ENCODE peak calls at places on chromosomes 13 and 19, in six cellular contexts. V is sigmoid colon, J is suprapubic skin, D is HepG2, T is H1, X is SK-N-SH. R is an unnamed sample.

GRCh38 chr19:11578342-11579142 is 1.1 kb upstream of the ACP5 start:
- DNase-seq in V (peak), J (no peak), D (peak), T (no peak), X (peak), R (peak)

GRCh38 chr13:102769679-102770078 is 3.9 kb downstream of the TEX30 start:
- DNase-seq in V (no peak), J (no peak), D (no peak), T (no peak), X (peak), R (no peak)

GRCh38 chr13:105908581-105908980 is 626.9 kb downstream of the EFNB2 start:
- DNase-seq in V (no peak), J (no peak), D (no peak), T (no peak), X (no peak), R (no peak)

GRCh38 chr13:102402292-102402691 is 444 bp upstream of the FGF14 start:
- DNase-seq in V (peak), J (peak), D (no peak), T (peak), X (peak), R (peak)

GRCh38 chr13:61339054-61339621 is 76.5 kb downstream of the PCDH20 start:
- DNase-seq in V (no peak), J (no peak), D (no peak), T (no peak), X (no peak), R (no peak)

GRCh38 chr19:16303755-16304154 is 20.9 kb upstream of the KLF2 start:
- DNase-seq in V (peak), J (no peak), D (no peak), T (no peak), X (no peak), R (no peak)

GRCh38 chr13:48094404-48094780 is 512 bp downstream of the MED4 start:
- DNase-seq in V (no peak), J (no peak), D (no peak), T (no peak), X (no peak), R (no peak)

GRCh38 chr19:5691205-5691929 is 1.3 kb downstream of the RPL36 start:
- DNase-seq in V (peak), J (no peak), D (no peak), T (no peak), X (peak), R (peak)

GRCh38 chr19:58351996-58352755 is 1.1 kb downstream of the A1BG start:
- DNase-seq in V (no peak), J (no peak), D (no peak), T (no peak), X (no peak), R (no peak)

GRCh38 chr19:7904074-7905020 is 670 bp downstream of the MAP2K7 start:
- DNase-seq in V (peak), J (peak), D (no peak), T (no peak), X (peak), R (peak)

GRCh38 chr13:85204668-85205344 is 594.4 kb downstream of the SLITRK6 start:
- DNase-seq in V (no peak), J (no peak), D (no peak), T (no peak), X (no peak), R (no peak)

GRCh38 chr19:17424743-17425365 is 5.0 kb downstream of the MVB12A start:
- DNase-seq in V (no peak), J (no peak), D (no peak), T (no peak), X (peak), R (no peak)

GRCh38 chr13:33740134-33740538 is 77.8 kb upstream of the RFC3 start:
- DNase-seq in V (no peak), J (no peak), D (no peak), T (no peak), X (no peak), R (no peak)

GRCh38 chr13:35164324-35164932 is 222.4 kb downstream of the NBEA start:
- DNase-seq in V (no peak), J (no peak), D (peak), T (no peak), X (peak), R (no peak)

GRCh38 chr19:43552616-43553015 is 19.6 kb downstream of the ZNF575 start:
- DNase-seq in V (no peak), J (no peak), D (no peak), T (no peak), X (no peak), R (no peak)

GRCh38 chr19:7292950-7293794 is 1.0 kb downstream of the INSR start:
- DNase-seq in V (peak), J (peak), D (peak), T (no peak), X (peak), R (peak)

GRCh38 chr19:40771101-40771539 is 4.2 kb upstream of the MIA start:
- DNase-seq in V (no peak), J (no peak), D (peak), T (no peak), X (no peak), R (no peak)

GRCh38 chr13:112062619-112063308 is 4.2 kb upstream of the SOX1 start:
- DNase-seq in V (no peak), J (no peak), D (no peak), T (no peak), X (peak), R (no peak)

GRCh38 chr19:18351544-18351943 is 11.1 kb downstream of the PGPEP1 start:
- DNase-seq in V (no peak), J (no peak), D (no peak), T (no peak), X (no peak), R (no peak)

GRCh38 chr19:38233740-38234251 is 9.8 kb upstream of the DPF1 start:
- DNase-seq in V (peak), J (no peak), D (peak), T (no peak), X (peak), R (peak)

GRCh38 chr13:67101730-67102467 is 128.2 kb downstream of the PCDH9 start:
- DNase-seq in V (no peak), J (no peak), D (no peak), T (no peak), X (no peak), R (no peak)

GRCh38 chr13:99540530-99540929 is 39.3 kb downstream of the TM9SF2 start:
- DNase-seq in V (no peak), J (no peak), D (no peak), T (no peak), X (no peak), R (no peak)

GRCh38 chr19:38036707-38037106 is 129.7 kb downstream of the SIPA1L3 start:
- DNase-seq in V (no peak), J (no peak), D (no peak), T (no peak), X (no peak), R (no peak)

GRCh38 chr19:16897572-16898056 is 8.8 kb downstream of the F2RL3 start:
- DNase-seq in V (no peak), J (no peak), D (no peak), T (no peak), X (no peak), R (peak)

GRCh38 chr19:6378036-6378435 is 2.3 kb upstream of the PSPN start:
- DNase-seq in V (no peak), J (no peak), D (no peak), T (no peak), X (no peak), R (no peak)

GRCh38 chr19:30535011-30535410 is 162.8 kb downstream of the ZNF536 start:
- DNase-seq in V (no peak), J (no peak), D (no peak), T (no peak), X (no peak), R (no peak)

GRCh38 chr19:12194827-12195500 is 32.1 kb downstream of the ZNF136 start:
- DNase-seq in V (peak), J (peak), D (no peak), T (no peak), X (peak), R (peak)

GRCh38 chr19:33879818-33880575 is 83.3 kb downstream of the KCTD15 start:
- DNase-seq in V (no peak), J (no peak), D (no peak), T (no peak), X (peak), R (no peak)

GRCh38 chr19:56983148-56983547 is 136.6 kb upstream of the USP29 start:
- DNase-seq in V (no peak), J (no peak), D (no peak), T (no peak), X (no peak), R (no peak)

GRCh38 chr13:103291693-103292572 is 225.7 kb upstream of the SLC10A2 start:
- DNase-seq in V (no peak), J (no peak), D (no peak), T (no peak), X (no peak), R (no peak)

GRCh38 chr19:6720369-6721112 is at the start of gene C3:
- DNase-seq in V (peak), J (peak), D (peak), T (no peak), X (no peak), R (no peak)

GRCh38 chr19:6736169-6736916 is 1.0 kb downstream of the GPR108 start:
- DNase-seq in V (peak), J (peak), D (peak), T (no peak), X (peak), R (peak)

GRCh38 chr19:7895565-7895964 is 7.3 kb downstream of the LRRC8E start:
- DNase-seq in V (no peak), J (no peak), D (no peak), T (no peak), X (no peak), R (peak)

GRCh38 chr13:68745517-68745916 is 1362.1 kb upstream of the ATXN8OS start:
- DNase-seq in V (no peak), J (no peak), D (no peak), T (no peak), X (no peak), R (no peak)

GRCh38 chr19:17340302-17340870 is 3.0 kb downstream of the GTPBP3 start:
- DNase-seq in V (no peak), J (peak), D (peak), T (peak), X (no peak), R (peak)

GRCh38 chr19:14090509-14091085 is at the start of gene SAMD1:
- DNase-seq in V (peak), J (peak), D (peak), T (no peak), X (peak), R (peak)

GRCh38 chr13:107942030-107942617 is 273.2 kb downstream of the LIG4 start:
- DNase-seq in V (no peak), J (no peak), D (no peak), T (no peak), X (no peak), R (no peak)

GRCh38 chr13:31199849-31200635 is at the start of gene B3GLCT:
- DNase-seq in V (peak), J (peak), D (peak), T (peak), X (peak), R (peak)
- TF ChIP-seq POLR2AphosphoS5 in V (no peak), J (no peak), D (no peak), T (peak), X (no peak), R (no peak)

GRCh38 chr19:1227313-1227626 is 10.5 kb downstream of the CBARP start:
- DNase-seq in V (no peak), J (no peak), D (no peak), T (no peak), X (no peak), R (no peak)

GRCh38 chr19:1226522-1227312 is 11.1 kb downstream of the CBARP start:
- DNase-seq in V (no peak), J (no peak), D (no peak), T (no peak), X (no peak), R (no peak)

GRCh38 chr19:1228161-1228560 is 9.6 kb downstream of the CBARP start:
- DNase-seq in V (no peak), J (no peak), D (no peak), T (no peak), X (no peak), R (no peak)

GRCh38 chr19:1229056-1229607 is 8.7 kb downstream of the CBARP start:
- DNase-seq in V (no peak), J (no peak), D (no peak), T (no peak), X (no peak), R (no peak)

GRCh38 chr19:1227655-1228054 is 10.2 kb downstream of the CBARP start:
- DNase-seq in V (no peak), J (no peak), D (no peak), T (no peak), X (no peak), R (no peak)
- TF ChIP-seq EP300 in V (no peak), J (no peak), D (no peak), T (no peak), X (no peak), R (no peak)

DNA sequence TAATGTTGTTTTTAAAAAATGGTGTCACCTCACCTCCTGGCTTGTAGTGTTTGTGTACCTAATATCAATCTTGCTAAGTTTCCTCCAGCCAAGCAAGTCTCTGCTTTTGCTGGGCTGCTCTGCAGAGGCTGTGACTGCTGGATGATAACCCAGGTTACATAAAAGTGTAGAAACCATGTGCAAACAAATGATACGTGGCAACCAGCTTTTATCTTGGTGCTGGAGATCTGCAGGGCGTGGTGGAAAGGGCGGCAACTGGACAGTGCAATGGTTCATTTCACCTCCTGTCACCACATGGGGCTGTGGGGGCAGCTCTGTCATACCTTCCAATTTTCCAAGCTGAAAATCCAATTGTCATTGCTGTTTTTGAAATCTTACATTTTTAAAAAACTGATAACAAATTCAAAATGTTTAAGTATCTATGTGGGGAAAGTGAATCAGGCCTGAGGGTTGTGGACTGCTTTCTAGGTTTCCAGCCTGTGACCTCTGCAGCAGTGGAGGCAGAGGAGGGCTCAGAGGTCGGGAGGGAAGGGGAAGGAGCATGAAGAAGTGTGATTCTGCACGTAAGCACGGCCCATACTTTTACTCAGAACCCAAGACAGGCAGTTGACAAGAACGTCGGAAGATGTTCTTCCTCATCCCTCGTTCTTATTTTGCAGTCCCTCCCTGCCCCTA is 9.7 kb downstream of the GPR42 start:
- DNase-seq in V (no peak), J (no peak), D (peak), T (no peak), X (no peak), R (no peak)
- TF ChIP-seq POLR2AphosphoS5 in V (no peak), J (no peak), D (no peak), T (no peak), X (no peak), R (no peak)

GRCh38 chr13:83709751-83710515 is 172.3 kb downstream of the SLITRK1 start:
- DNase-seq in V (no peak), J (no peak), D (no peak), T (no peak), X (no peak), R (no peak)
- TF ChIP-seq EP300 in V (no peak), J (no peak), D (no peak), T (no peak), X (no peak), R (no peak)

GRCh38 chr19:10259162-10259905 is 7.3 kb downstream of the MRPL4 start:
- DNase-seq in V (peak), J (peak), D (peak), T (peak), X (peak), R (peak)
- TF ChIP-seq POLR2AphosphoS5 in V (no peak), J (no peak), D (no peak), T (no peak), X (peak), R (no peak)

GRCh38 chr19:42282036-42282762 is 13.1 kb downstream of the CIC start:
- DNase-seq in V (peak), J (peak), D (no peak), T (no peak), X (no peak), R (no peak)

GRCh38 chr19:42280761-42281174 is 11.7 kb downstream of the CIC start:
- DNase-seq in V (no peak), J (peak), D (no peak), T (no peak), X (peak), R (peak)

GRCh38 chr19:42282810-42283247 is 13.8 kb downstream of the CIC start:
- DNase-seq in V (peak), J (no peak), D (no peak), T (no peak), X (no peak), R (no peak)

GRCh38 chr19:42279902-42280760 is 11.1 kb downstream of the CIC start:
- DNase-seq in V (peak), J (peak), D (peak), T (no peak), X (peak), R (peak)

DNA sequence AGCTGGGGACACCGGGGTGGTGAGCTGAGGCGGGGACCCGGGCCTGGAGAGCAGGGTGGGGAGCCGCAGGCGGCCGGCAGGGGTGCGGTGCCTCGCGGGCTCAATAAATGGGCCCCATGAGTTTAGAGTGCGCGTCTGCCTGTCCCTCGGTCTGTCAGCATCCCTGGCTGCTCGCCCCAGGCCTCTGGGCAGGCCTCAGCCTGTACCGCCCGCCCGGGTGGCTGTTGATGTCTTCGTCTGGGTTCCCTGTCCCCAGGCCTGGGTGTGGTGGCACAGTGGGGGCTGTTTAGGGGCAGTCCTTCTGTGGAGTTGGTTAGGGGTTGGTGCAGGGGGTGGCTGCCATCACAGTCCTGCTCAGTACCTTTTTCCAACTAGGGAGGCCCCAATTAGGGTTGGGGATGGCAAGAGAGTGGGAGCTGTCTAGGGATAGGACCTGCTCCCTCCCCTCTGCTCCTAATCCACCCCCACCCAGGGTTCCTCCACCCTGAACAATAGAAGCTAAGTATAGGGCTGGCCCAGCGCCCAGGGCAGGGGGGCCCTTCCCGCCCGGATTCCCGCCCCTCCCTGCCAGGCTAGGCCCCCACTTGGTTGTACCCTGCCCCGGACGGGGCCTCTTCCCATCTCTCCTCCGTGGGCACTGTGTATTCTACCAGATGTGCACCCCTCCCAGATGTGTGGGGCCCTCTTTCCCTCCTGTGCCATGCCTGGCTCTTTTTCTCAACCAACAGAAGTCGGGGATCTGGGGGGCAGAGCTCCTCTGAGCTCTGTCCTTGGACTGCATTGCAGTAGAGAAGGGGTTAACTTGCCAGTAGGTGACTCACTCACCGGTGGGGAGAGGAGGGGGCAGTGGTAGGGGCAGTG is 12.4 kb downstream of the CIC start:
- DNase-seq in V (peak), J (peak), D (peak), T (no peak), X (no peak), R (peak)
- TF ChIP-seq EP300 in V (no peak), J (no peak), D (peak), T (no peak), X (no peak), R (no peak)

GRCh38 chr13:95603887-95604533 is 40.5 kb downstream of the DZIP1 start:
- DNase-seq in V (no peak), J (no peak), D (peak), T (no peak), X (no peak), R (peak)

GRCh38 chr13:95601216-95601615 is 43.3 kb downstream of the DZIP1 start:
- DNase-seq in V (no peak), J (no peak), D (no peak), T (no peak), X (no peak), R (no peak)

GRCh38 chr13:95605426-95606125 is 38.9 kb downstream of the DZIP1 start:
- DNase-seq in V (no peak), J (no peak), D (no peak), T (no peak), X (no peak), R (no peak)

GRCh38 chr13:95604534-95604915 is 40.0 kb downstream of the DZIP1 start:
- DNase-seq in V (no peak), J (no peak), D (no peak), T (no peak), X (no peak), R (no peak)

GRCh38 chr13:95601906-95602305 is 42.6 kb downstream of the DZIP1 start:
- DNase-seq in V (no peak), J (no peak), D (no peak), T (no peak), X (no peak), R (no peak)
- TF ChIP-seq POLR2AphosphoS5 in V (no peak), J (no peak), D (no peak), T (no peak), X (no peak), R (no peak)

GRCh38 chr13:51589793-51590192 is 5.5 kb downstream of the WDFY2 start:
- DNase-seq in V (no peak), J (no peak), D (no peak), T (no peak), X (peak), R (no peak)

GRCh38 chr13:51594432-51594831 is 10.2 kb downstream of the WDFY2 start:
- DNase-seq in V (no peak), J (no peak), D (no peak), T (no peak), X (no peak), R (no peak)

GRCh38 chr13:51588406-51588949 is 4.2 kb downstream of the WDFY2 start:
- DNase-seq in V (no peak), J (no peak), D (no peak), T (no peak), X (no peak), R (no peak)

GRCh38 chr13:51590231-51590630 is 6.0 kb downstream of the WDFY2 start:
- DNase-seq in V (no peak), J (no peak), D (no peak), T (no peak), X (no peak), R (no peak)

GRCh38 chr13:51590966-51591627 is 6.8 kb downstream of the WDFY2 start:
- DNase-seq in V (no peak), J (no peak), D (peak), T (no peak), X (peak), R (no peak)
- TF ChIP-seq EP300 in V (no peak), J (no peak), D (no peak), T (no peak), X (peak), R (no peak)

GRCh38 chr19:44718441-44719261 is 19.7 kb downstream of the CEACAM16 start:
- DNase-seq in V (peak), J (no peak), D (peak), T (no peak), X (no peak), R (peak)
- TF ChIP-seq POLR2AphosphoS5 in V (no peak), J (no peak), D (peak), T (no peak), X (no peak), R (no peak)

DNA sequence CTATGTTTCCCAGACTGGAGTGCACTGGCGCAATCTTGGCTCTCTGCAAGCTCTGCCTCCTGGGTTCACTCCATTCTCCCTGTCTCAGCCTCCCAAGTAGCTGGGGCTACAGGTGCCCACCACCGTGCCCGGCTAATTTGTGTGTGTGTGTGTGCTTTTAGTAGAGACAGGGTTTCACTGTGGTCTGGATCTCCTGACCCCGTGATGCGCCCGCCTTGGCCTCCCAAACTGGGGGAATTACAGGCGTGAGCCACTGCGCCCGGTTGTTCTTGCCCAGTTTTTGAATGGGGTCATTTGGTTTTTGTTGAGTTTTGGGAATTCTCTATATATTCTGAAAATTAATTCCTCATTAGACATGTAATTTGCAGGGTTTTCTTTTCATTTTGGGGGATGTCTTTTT is 238.4 kb upstream of the PRR20A start:
- DNase-seq in V (no peak), J (no peak), D (no peak), T (no peak), X (no peak), R (no peak)
- TF ChIP-seq EP300 in V (no peak), J (no peak), D (no peak), T (no peak), X (no peak), R (no peak)